ENCODE peak calls at places on chromosomes 2 and 18, in seven cellular contexts. One of them, this sample, is unnamed.

GRCh38 chr18:49613741-49614151 is 51.9 kb downstream of the LIPG start:
- DNase-seq in MV-4-11: no peak
- DNase-seq in neuronal stem cell: no peak
- DNase-seq in activated naive CD4-positive, alpha-beta T cell: no peak
- DNase-seq in NCI-H1417 treated with DMSO at 0.1 percent for 48 hours: peak
- DNase-seq in effector CD4-positive, alpha-beta T cell: no peak
- DNase-seq in heart right ventricle: no peak
- DNase-seq in this sample: no peak

GRCh38 chr2:11835403-11835802 is 89.0 kb downstream of the LPIN1 start:
- DNase-seq in neuronal stem cell: no peak
- DNase-seq in MV-4-11: peak
- DNase-seq in NCI-H1417 treated with DMSO at 0.1 percent for 48 hours: no peak
- DNase-seq in heart right ventricle: no peak
- DNase-seq in activated naive CD4-positive, alpha-beta T cell: no peak
- DNase-seq in effector CD4-positive, alpha-beta T cell: no peak
- DNase-seq in this sample: no peak

GRCh38 chr2:36482576-36483214 is 115.3 kb downstream of the FEZ2 start:
- DNase-seq in MV-4-11: no peak
- DNase-seq in NCI-H1417 treated with DMSO at 0.1 percent for 48 hours: no peak
- DNase-seq in activated naive CD4-positive, alpha-beta T cell: no peak
- DNase-seq in effector CD4-positive, alpha-beta T cell: no peak
- DNase-seq in neuronal stem cell: no peak
- DNase-seq in heart right ventricle: no peak
- DNase-seq in this sample: no peak

GRCh38 chr2:33240178-33240577 is 236.3 kb upstream of the RASGRP3 start:
- DNase-seq in effector CD4-positive, alpha-beta T cell: no peak
- DNase-seq in NCI-H1417 treated with DMSO at 0.1 percent for 48 hours: no peak
- DNase-seq in activated naive CD4-positive, alpha-beta T cell: no peak
- DNase-seq in neuronal stem cell: no peak
- DNase-seq in heart right ventricle: no peak
- DNase-seq in MV-4-11: no peak
- DNase-seq in this sample: no peak

GRCh38 chr2:161332568-161332967 is 24.3 kb downstream of the PSMD14 start:
- DNase-seq in activated naive CD4-positive, alpha-beta T cell: no peak
- DNase-seq in NCI-H1417 treated with DMSO at 0.1 percent for 48 hours: no peak
- DNase-seq in MV-4-11: no peak
- DNase-seq in neuronal stem cell: no peak
- DNase-seq in effector CD4-positive, alpha-beta T cell: no peak
- DNase-seq in heart right ventricle: no peak
- DNase-seq in this sample: no peak

GRCh38 chr18:811192-812122 is 585 bp downstream of the YES1 start:
- DNase-seq in heart right ventricle: peak
- DNase-seq in MV-4-11: no peak
- DNase-seq in neuronal stem cell: peak
- DNase-seq in NCI-H1417 treated with DMSO at 0.1 percent for 48 hours: no peak
- DNase-seq in effector CD4-positive, alpha-beta T cell: no peak
- DNase-seq in activated naive CD4-positive, alpha-beta T cell: no peak
- DNase-seq in this sample: no peak

GRCh38 chr2:196234672-196235071 is 63.3 kb upstream of the STK17B start:
- DNase-seq in heart right ventricle: no peak
- DNase-seq in effector CD4-positive, alpha-beta T cell: peak
- DNase-seq in activated naive CD4-positive, alpha-beta T cell: no peak
- DNase-seq in MV-4-11: peak
- DNase-seq in neuronal stem cell: no peak
- DNase-seq in NCI-H1417 treated with DMSO at 0.1 percent for 48 hours: no peak
- DNase-seq in this sample: no peak

GRCh38 chr2:205197468-205198129 is 484.7 kb upstream of the NRP2 start:
- DNase-seq in effector CD4-positive, alpha-beta T cell: no peak
- DNase-seq in MV-4-11: no peak
- DNase-seq in activated naive CD4-positive, alpha-beta T cell: no peak
- DNase-seq in heart right ventricle: no peak
- DNase-seq in neuronal stem cell: no peak
- DNase-seq in NCI-H1417 treated with DMSO at 0.1 percent for 48 hours: no peak
- DNase-seq in this sample: no peak

GRCh38 chr2:160028431-160029269 is 33.8 kb downstream of the PLA2R1 start:
- DNase-seq in heart right ventricle: no peak
- DNase-seq in MV-4-11: no peak
- DNase-seq in neuronal stem cell: no peak
- DNase-seq in effector CD4-positive, alpha-beta T cell: no peak
- DNase-seq in activated naive CD4-positive, alpha-beta T cell: no peak
- DNase-seq in NCI-H1417 treated with DMSO at 0.1 percent for 48 hours: no peak
- DNase-seq in this sample: no peak

GRCh38 chr2:167964650-167965404 is 282.6 kb downstream of the STK39 start:
- DNase-seq in NCI-H1417 treated with DMSO at 0.1 percent for 48 hours: no peak
- DNase-seq in neuronal stem cell: no peak
- DNase-seq in effector CD4-positive, alpha-beta T cell: no peak
- DNase-seq in heart right ventricle: no peak
- DNase-seq in MV-4-11: no peak
- DNase-seq in activated naive CD4-positive, alpha-beta T cell: no peak
- DNase-seq in this sample: no peak

GRCh38 chr2:218370410-218371063 is 11.5 kb upstream of the SLC11A1 start:
- DNase-seq in effector CD4-positive, alpha-beta T cell: no peak
- DNase-seq in NCI-H1417 treated with DMSO at 0.1 percent for 48 hours: no peak
- DNase-seq in neuronal stem cell: no peak
- DNase-seq in MV-4-11: peak
- DNase-seq in activated naive CD4-positive, alpha-beta T cell: no peak
- DNase-seq in heart right ventricle: no peak
- DNase-seq in this sample: no peak

GRCh38 chr18:67041334-67041733 is 437.4 kb upstream of the CDH19 start:
- DNase-seq in effector CD4-positive, alpha-beta T cell: no peak
- DNase-seq in activated naive CD4-positive, alpha-beta T cell: no peak
- DNase-seq in MV-4-11: no peak
- DNase-seq in neuronal stem cell: peak
- DNase-seq in NCI-H1417 treated with DMSO at 0.1 percent for 48 hours: no peak
- DNase-seq in heart right ventricle: no peak
- DNase-seq in this sample: no peak

GRCh38 chr2:241010531-241011295 is 12.3 kb downstream of the SNED1 start:
- DNase-seq in activated naive CD4-positive, alpha-beta T cell: no peak
- DNase-seq in heart right ventricle: no peak
- DNase-seq in neuronal stem cell: no peak
- DNase-seq in effector CD4-positive, alpha-beta T cell: no peak
- DNase-seq in MV-4-11: no peak
- DNase-seq in NCI-H1417 treated with DMSO at 0.1 percent for 48 hours: no peak
- DNase-seq in this sample: no peak

GRCh38 chr2:12684471-12684936 is 32.2 kb upstream of the TRIB2 start:
- DNase-seq in neuronal stem cell: no peak
- DNase-seq in effector CD4-positive, alpha-beta T cell: no peak
- DNase-seq in MV-4-11: no peak
- DNase-seq in NCI-H1417 treated with DMSO at 0.1 percent for 48 hours: no peak
- DNase-seq in heart right ventricle: no peak
- DNase-seq in activated naive CD4-positive, alpha-beta T cell: no peak
- DNase-seq in this sample: no peak

GRCh38 chr18:66511810-66512209 is 92.1 kb downstream of the CDH19 start:
- DNase-seq in neuronal stem cell: no peak
- DNase-seq in MV-4-11: no peak
- DNase-seq in activated naive CD4-positive, alpha-beta T cell: no peak
- DNase-seq in NCI-H1417 treated with DMSO at 0.1 percent for 48 hours: no peak
- DNase-seq in heart right ventricle: no peak
- DNase-seq in effector CD4-positive, alpha-beta T cell: no peak
- DNase-seq in this sample: no peak

GRCh38 chr2:12169060-12169406 is 422.6 kb downstream of the LPIN1 start:
- DNase-seq in activated naive CD4-positive, alpha-beta T cell: no peak
- DNase-seq in MV-4-11: peak
- DNase-seq in heart right ventricle: no peak
- DNase-seq in effector CD4-positive, alpha-beta T cell: no peak
- DNase-seq in NCI-H1417 treated with DMSO at 0.1 percent for 48 hours: no peak
- DNase-seq in neuronal stem cell: no peak
- DNase-seq in this sample: peak

GRCh38 chr18:70058916-70059315 is 111.2 kb upstream of the CD226 start:
- DNase-seq in neuronal stem cell: no peak
- DNase-seq in activated naive CD4-positive, alpha-beta T cell: no peak
- DNase-seq in effector CD4-positive, alpha-beta T cell: no peak
- DNase-seq in NCI-H1417 treated with DMSO at 0.1 percent for 48 hours: no peak
- DNase-seq in heart right ventricle: no peak
- DNase-seq in MV-4-11: no peak
- DNase-seq in this sample: no peak

GRCh38 chr2:9102861-9103662 is 99.6 kb upstream of the MBOAT2 start:
- DNase-seq in NCI-H1417 treated with DMSO at 0.1 percent for 48 hours: no peak
- DNase-seq in activated naive CD4-positive, alpha-beta T cell: no peak
- DNase-seq in heart right ventricle: no peak
- DNase-seq in effector CD4-positive, alpha-beta T cell: no peak
- DNase-seq in neuronal stem cell: no peak
- DNase-seq in MV-4-11: no peak
- DNase-seq in this sample: no peak

GRCh38 chr2:160471950-160472349 is 21.7 kb downstream of the RBMS1 start:
- DNase-seq in MV-4-11: no peak
- DNase-seq in effector CD4-positive, alpha-beta T cell: no peak
- DNase-seq in heart right ventricle: no peak
- DNase-seq in neuronal stem cell: no peak
- DNase-seq in activated naive CD4-positive, alpha-beta T cell: no peak
- DNase-seq in NCI-H1417 treated with DMSO at 0.1 percent for 48 hours: no peak
- DNase-seq in this sample: no peak

GRCh38 chr2:197286805-197287595 is 23.6 kb downstream of the ANKRD44 start:
- DNase-seq in heart right ventricle: no peak
- DNase-seq in effector CD4-positive, alpha-beta T cell: peak
- DNase-seq in NCI-H1417 treated with DMSO at 0.1 percent for 48 hours: no peak
- DNase-seq in activated naive CD4-positive, alpha-beta T cell: no peak
- DNase-seq in neuronal stem cell: no peak
- DNase-seq in MV-4-11: peak
- DNase-seq in this sample: no peak

GRCh38 chr2:219059725-219060682 is 717 bp downstream of the IHH start:
- DNase-seq in neuronal stem cell: no peak
- DNase-seq in effector CD4-positive, alpha-beta T cell: no peak
- DNase-seq in heart right ventricle: no peak
- DNase-seq in NCI-H1417 treated with DMSO at 0.1 percent for 48 hours: no peak
- DNase-seq in activated naive CD4-positive, alpha-beta T cell: no peak
- DNase-seq in MV-4-11: no peak
- DNase-seq in this sample: no peak

GRCh38 chr2:233439191-233439590 is 84.9 kb downstream of the DGKD start:
- DNase-seq in NCI-H1417 treated with DMSO at 0.1 percent for 48 hours: no peak
- DNase-seq in effector CD4-positive, alpha-beta T cell: no peak
- DNase-seq in neuronal stem cell: no peak
- DNase-seq in activated naive CD4-positive, alpha-beta T cell: no peak
- DNase-seq in heart right ventricle: peak
- DNase-seq in MV-4-11: no peak
- DNase-seq in this sample: no peak

GRCh38 chr2:195320416-195320973 is 336.5 kb upstream of the SLC39A10 start:
- DNase-seq in NCI-H1417 treated with DMSO at 0.1 percent for 48 hours: no peak
- DNase-seq in heart right ventricle: no peak
- DNase-seq in MV-4-11: no peak
- DNase-seq in neuronal stem cell: no peak
- DNase-seq in effector CD4-positive, alpha-beta T cell: no peak
- DNase-seq in activated naive CD4-positive, alpha-beta T cell: no peak
- DNase-seq in this sample: no peak

GRCh38 chr18:48113691-48114090 is 183.2 kb upstream of the SMAD2 start:
- DNase-seq in activated naive CD4-positive, alpha-beta T cell: no peak
- DNase-seq in heart right ventricle: no peak
- DNase-seq in MV-4-11: no peak
- DNase-seq in effector CD4-positive, alpha-beta T cell: no peak
- DNase-seq in neuronal stem cell: no peak
- DNase-seq in NCI-H1417 treated with DMSO at 0.1 percent for 48 hours: no peak
- DNase-seq in this sample: no peak

GRCh38 chr2:42957109-42958035 is 165.0 kb upstream of the HAAO start:
- DNase-seq in heart right ventricle: no peak
- DNase-seq in MV-4-11: peak
- DNase-seq in neuronal stem cell: no peak
- DNase-seq in activated naive CD4-positive, alpha-beta T cell: no peak
- DNase-seq in effector CD4-positive, alpha-beta T cell: no peak
- DNase-seq in NCI-H1417 treated with DMSO at 0.1 percent for 48 hours: no peak
- DNase-seq in this sample: no peak

GRCh38 chr18:71529708-71530303 is 1014.3 kb downstream of the CBLN2 start:
- DNase-seq in activated naive CD4-positive, alpha-beta T cell: no peak
- DNase-seq in heart right ventricle: no peak
- DNase-seq in neuronal stem cell: no peak
- DNase-seq in NCI-H1417 treated with DMSO at 0.1 percent for 48 hours: no peak
- DNase-seq in MV-4-11: no peak
- DNase-seq in effector CD4-positive, alpha-beta T cell: no peak
- DNase-seq in this sample: no peak